ENCODE peak calls at places on chromosomes 4 and X, in ten cellular contexts. I is NCI-H1417; D is activated CD4-positive, alpha-beta T cell treated with anti-CD3 and anti-CD28 coated beads for 36 hours; J is H1; O is iris pigment epithelial cell; S is epithelial cell of esophagus; A is AML-193; Q is hippocampal formation; C is astrocyte of the spinal cord; G is NCI-H345. Y is an unnamed sample.

GRCh38 chrX:17654116-17654515 is 83.2 kb upstream of the SCML1 start:
- DNase-seq in I (no peak), D (peak), J (no peak), O (no peak), S (no peak), A (no peak), Q (no peak), C (no peak), G (no peak), Y (no peak)

GRCh38 chrX:104488811-104489210 is 77.2 kb upstream of the IL1RAPL2 start:
- DNase-seq in I (no peak), D (no peak), J (no peak), O (peak), S (peak), A (no peak), Q (no peak), C (no peak), G (no peak), Y (no peak)

GRCh38 chrX:1453390-1453783 is 678 bp upstream of the ASMTL start:
- DNase-seq in I (no peak), D (no peak), J (no peak), O (no peak), S (no peak), A (no peak), Q (no peak), C (no peak), G (no peak), Y (no peak)

GRCh38 chr4:1194028-1194900 is 21.9 kb upstream of the SPON2 start:
- DNase-seq in I (peak), D (peak), J (no peak), O (peak), S (no peak), A (no peak), Q (peak), C (peak), G (no peak), Y (peak)

GRCh38 chr4:66855956-66856355 is 689.3 kb downstream of the CENPC start:
- DNase-seq in I (no peak), D (no peak), J (no peak), O (peak), S (peak), A (no peak), Q (no peak), C (no peak), G (no peak), Y (no peak)

GRCh38 chr4:76576824-76577223 is 141.8 kb downstream of the SHROOM3 start:
- DNase-seq in I (no peak), D (no peak), J (no peak), O (no peak), S (no peak), A (no peak), Q (no peak), C (no peak), G (no peak), Y (no peak)

GRCh38 chrX:21655901-21656586 is 2.1 kb downstream of the KLHL34 start:
- DNase-seq in I (no peak), D (no peak), J (no peak), O (no peak), S (no peak), A (no peak), Q (no peak), C (no peak), G (no peak), Y (no peak)

GRCh38 chr4:33850503-33850902 is 2393.8 kb downstream of the ARAP2 start:
- DNase-seq in I (no peak), D (no peak), J (no peak), O (peak), S (no peak), A (no peak), Q (no peak), C (peak), G (no peak), Y (no peak)

GRCh38 chrX:41145920-41146608 is 60.8 kb downstream of the USP9X start:
- DNase-seq in I (no peak), D (no peak), J (no peak), O (peak), S (peak), A (peak), Q (no peak), C (peak), G (no peak), Y (peak)

GRCh38 chr4:8858925-8859210 is 12.8 kb downstream of the HMX1 start:
- DNase-seq in I (no peak), D (no peak), J (no peak), O (no peak), S (no peak), A (no peak), Q (no peak), C (no peak), G (no peak), Y (no peak)

GRCh38 chrX:115494133-115494532 is 66.8 kb upstream of the PLS3 start:
- DNase-seq in I (peak), D (no peak), J (no peak), O (peak), S (no peak), A (no peak), Q (no peak), C (no peak), G (peak), Y (no peak)

GRCh38 chr4:3869661-3870566 is 103.7 kb downstream of the ADRA2C start:
- DNase-seq in I (no peak), D (no peak), J (no peak), O (no peak), S (no peak), A (no peak), Q (no peak), C (no peak), G (no peak), Y (no peak)

GRCh38 chr4:151173751-151174325 is 74.4 kb downstream of the RPS3A start:
- DNase-seq in I (no peak), D (no peak), J (no peak), O (peak), S (no peak), A (no peak), Q (no peak), C (peak), G (no peak), Y (peak)

GRCh38 chr4:166014411-166014810 is 141.4 kb downstream of the TLL1 start:
- DNase-seq in I (peak), D (no peak), J (no peak), O (peak), S (peak), A (no peak), Q (no peak), C (no peak), G (no peak), Y (no peak)

GRCh38 chr4:2040391-2041233 is 18.5 kb upstream of the NAT8L start:
- DNase-seq in I (no peak), D (no peak), J (no peak), O (no peak), S (no peak), A (no peak), Q (no peak), C (no peak), G (no peak), Y (no peak)

GRCh38 chr4:98267498-98267897 is 6.3 kb downstream of the RAP1GDS1 start:
- DNase-seq in I (no peak), D (no peak), J (no peak), O (no peak), S (no peak), A (no peak), Q (no peak), C (no peak), G (no peak), Y (no peak)

GRCh38 chrX:50180073-50180940 is 20.5 kb downstream of the AKAP4 start:
- DNase-seq in I (no peak), D (no peak), J (no peak), O (no peak), S (no peak), A (no peak), Q (no peak), C (no peak), G (no peak), Y (no peak)

GRCh38 chrX:150446151-150446550 is 83.0 kb downstream of the MAMLD1 start:
- DNase-seq in I (no peak), D (no peak), J (no peak), O (no peak), S (no peak), A (peak), Q (no peak), C (no peak), G (no peak), Y (no peak)

GRCh38 chr4:1357356-1358248 is 10.6 kb downstream of the UVSSA start:
- DNase-seq in I (no peak), D (no peak), J (no peak), O (no peak), S (no peak), A (no peak), Q (peak), C (no peak), G (no peak), Y (no peak)

GRCh38 chr4:7309176-7309575 is 116.8 kb downstream of the SORCS2 start:
- DNase-seq in I (peak), D (no peak), J (no peak), O (no peak), S (no peak), A (no peak), Q (no peak), C (no peak), G (no peak), Y (no peak)

GRCh38 chr4:26624042-26624441 is 40.2 kb downstream of the TBC1D19 start:
- DNase-seq in I (peak), D (no peak), J (no peak), O (peak), S (no peak), A (no peak), Q (no peak), C (no peak), G (no peak), Y (peak)

GRCh38 chr4:150173854-150174398 is 95.7 kb downstream of the DCLK2 start:
- DNase-seq in I (no peak), D (no peak), J (no peak), O (peak), S (no peak), A (no peak), Q (no peak), C (peak), G (peak), Y (no peak)

GRCh38 chrX:137431693-137432488 is 134.0 kb upstream of the ZIC3 start:
- DNase-seq in I (peak), D (no peak), J (no peak), O (no peak), S (no peak), A (no peak), Q (no peak), C (no peak), G (no peak), Y (no peak)

GRCh38 chr4:146333187-146333894 is 119.0 kb downstream of the REELD1 start:
- DNase-seq in I (no peak), D (peak), J (no peak), O (peak), S (peak), A (peak), Q (no peak), C (peak), G (no peak), Y (peak)

GRCh38 chrX:136600059-136600458 is 47.9 kb upstream of the CD40LG start:
- DNase-seq in I (no peak), D (no peak), J (no peak), O (no peak), S (no peak), A (no peak), Q (no peak), C (no peak), G (no peak), Y (no peak)

GRCh38 chr4:19987746-19988145 is 264.0 kb upstream of the SLIT2 start:
- DNase-seq in I (no peak), D (no peak), J (no peak), O (peak), S (peak), A (no peak), Q (no peak), C (peak), G (no peak), Y (peak)

GRCh38 chr4:541271-541670 is 34.8 kb downstream of the TMEM271 start:
- DNase-seq in I (no peak), D (no peak), J (no peak), O (no peak), S (no peak), A (no peak), Q (no peak), C (no peak), G (no peak), Y (no peak)

GRCh38 chr4:120544838-120545237 is 377.7 kb downstream of the PRDM5 start:
- DNase-seq in I (no peak), D (no peak), J (no peak), O (no peak), S (no peak), A (no peak), Q (no peak), C (no peak), G (no peak), Y (no peak)

GRCh38 chr4:158090323-158090722 is 82.5 kb downstream of the GASK1B start:
- DNase-seq in I (peak), D (no peak), J (no peak), O (peak), S (no peak), A (no peak), Q (no peak), C (peak), G (peak), Y (no peak)

GRCh38 chr4:150816491-150816890 is 198.6 kb downstream of the LRBA start:
- DNase-seq in I (no peak), D (no peak), J (no peak), O (peak), S (no peak), A (no peak), Q (no peak), C (peak), G (no peak), Y (no peak)

GRCh38 chrX:40757058-40757457 is 21.7 kb upstream of the MED14 start:
- DNase-seq in I (no peak), D (no peak), J (no peak), O (no peak), S (no peak), A (no peak), Q (no peak), C (no peak), G (no peak), Y (peak)

GRCh38 chrX:131895002-131895401 is 128.1 kb upstream of the STK26 start:
- DNase-seq in I (no peak), D (no peak), J (no peak), O (peak), S (peak), A (no peak), Q (no peak), C (peak), G (no peak), Y (peak)

GRCh38 chrX:149453030-149453429 is 52.1 kb downstream of the IDS start:
- DNase-seq in I (no peak), D (no peak), J (no peak), O (peak), S (peak), A (no peak), Q (no peak), C (peak), G (no peak), Y (peak)

GRCh38 chr4:135240796-135241195 is 1039.2 kb upstream of the PABPC4L start:
- DNase-seq in I (no peak), D (no peak), J (no peak), O (peak), S (no peak), A (no peak), Q (no peak), C (no peak), G (no peak), Y (no peak)

GRCh38 chrX:153055827-153056748 is at the start of gene PNMA3:
- DNase-seq in I (peak), D (no peak), J (no peak), O (no peak), S (no peak), A (no peak), Q (no peak), C (no peak), G (no peak), Y (no peak)

Y was measured in mesenchymal stem cell.